ENCODE peak calls at places on chromosomes 1 and 21, in nine cellular contexts. One of them, this sample, is unnamed.

GRCh38 chr21:29418813-29419212 is 120.1 kb downstream of the BACH1 start:
- DNase-seq in OCI-LY7: peak
- DNase-seq in sigmoid colon: no peak
- DNase-seq in fibroblast of lung: no peak
- DNase-seq in foreskin fibroblast: no peak
- DNase-seq in bronchial epithelial cell: no peak
- DNase-seq in left ventricle myocardium inferior: no peak
- DNase-seq in adrenal gland: no peak
- DNase-seq in transverse colon: no peak
- DNase-seq in this sample: no peak

GRCh38 chr1:153341431-153341934 is 7.2 kb downstream of the PGLYRP4 start:
- DNase-seq in fibroblast of lung: no peak
- DNase-seq in OCI-LY7: no peak
- DNase-seq in transverse colon: no peak
- DNase-seq in bronchial epithelial cell: no peak
- DNase-seq in left ventricle myocardium inferior: no peak
- DNase-seq in sigmoid colon: no peak
- DNase-seq in adrenal gland: no peak
- DNase-seq in foreskin fibroblast: no peak
- DNase-seq in this sample: no peak

GRCh38 chr1:173438655-173439054 is 38.5 kb upstream of the PRDX6 start:
- DNase-seq in OCI-LY7: no peak
- DNase-seq in transverse colon: no peak
- DNase-seq in sigmoid colon: no peak
- DNase-seq in adrenal gland: no peak
- DNase-seq in foreskin fibroblast: no peak
- DNase-seq in left ventricle myocardium inferior: no peak
- DNase-seq in bronchial epithelial cell: no peak
- DNase-seq in fibroblast of lung: no peak
- DNase-seq in this sample: no peak

GRCh38 chr1:7558921-7559869 is 211.9 kb upstream of the VAMP3 start:
- DNase-seq in foreskin fibroblast: no peak
- DNase-seq in OCI-LY7: no peak
- DNase-seq in sigmoid colon: no peak
- DNase-seq in adrenal gland: no peak
- DNase-seq in left ventricle myocardium inferior: no peak
- DNase-seq in transverse colon: no peak
- DNase-seq in fibroblast of lung: no peak
- DNase-seq in bronchial epithelial cell: no peak
- DNase-seq in this sample: no peak

GRCh38 chr1:25661043-25661807 is 44.6 kb downstream of the MAN1C1 start:
- DNase-seq in left ventricle myocardium inferior: no peak
- DNase-seq in sigmoid colon: no peak
- DNase-seq in foreskin fibroblast: peak
- DNase-seq in bronchial epithelial cell: peak
- DNase-seq in adrenal gland: no peak
- DNase-seq in OCI-LY7: no peak
- DNase-seq in transverse colon: no peak
- DNase-seq in fibroblast of lung: no peak
- DNase-seq in this sample: no peak

GRCh38 chr21:29299906-29300546 is 1.3 kb downstream of the BACH1 start:
- DNase-seq in OCI-LY7: peak
- DNase-seq in adrenal gland: peak
- DNase-seq in sigmoid colon: peak
- DNase-seq in fibroblast of lung: peak
- DNase-seq in left ventricle myocardium inferior: peak
- DNase-seq in bronchial epithelial cell: peak
- DNase-seq in foreskin fibroblast: peak
- DNase-seq in transverse colon: peak
- DNase-seq in this sample: peak

GRCh38 chr1:59498640-59499039 is 201.7 kb downstream of the FGGY start:
- DNase-seq in transverse colon: no peak
- DNase-seq in OCI-LY7: no peak
- DNase-seq in foreskin fibroblast: peak
- DNase-seq in adrenal gland: peak
- DNase-seq in sigmoid colon: no peak
- DNase-seq in left ventricle myocardium inferior: no peak
- DNase-seq in bronchial epithelial cell: no peak
- DNase-seq in fibroblast of lung: peak
- DNase-seq in this sample: no peak

GRCh38 chr1:232293361-232293760 is 336.6 kb downstream of the SIPA1L2 start:
- DNase-seq in adrenal gland: no peak
- DNase-seq in OCI-LY7: no peak
- DNase-seq in transverse colon: no peak
- DNase-seq in sigmoid colon: no peak
- DNase-seq in fibroblast of lung: no peak
- DNase-seq in left ventricle myocardium inferior: no peak
- DNase-seq in foreskin fibroblast: no peak
- DNase-seq in bronchial epithelial cell: peak
- DNase-seq in this sample: no peak

GRCh38 chr1:186841599-186841998 is 12.8 kb downstream of the PLA2G4A start:
- DNase-seq in adrenal gland: no peak
- DNase-seq in foreskin fibroblast: peak
- DNase-seq in bronchial epithelial cell: peak
- DNase-seq in transverse colon: no peak
- DNase-seq in sigmoid colon: no peak
- DNase-seq in fibroblast of lung: peak
- DNase-seq in OCI-LY7: no peak
- DNase-seq in left ventricle myocardium inferior: no peak
- DNase-seq in this sample: no peak

GRCh38 chr1:185733818-185734709 is at the start of gene HMCN1:
- DNase-seq in bronchial epithelial cell: peak
- DNase-seq in left ventricle myocardium inferior: peak
- DNase-seq in transverse colon: peak
- DNase-seq in foreskin fibroblast: peak
- DNase-seq in fibroblast of lung: peak
- DNase-seq in sigmoid colon: peak
- DNase-seq in OCI-LY7: no peak
- DNase-seq in adrenal gland: peak
- DNase-seq in this sample: no peak

GRCh38 chr1:230750576-230750975 is 3.4 kb downstream of the CAPN9 start:
- DNase-seq in fibroblast of lung: no peak
- DNase-seq in bronchial epithelial cell: peak
- DNase-seq in foreskin fibroblast: no peak
- DNase-seq in OCI-LY7: no peak
- DNase-seq in transverse colon: peak
- DNase-seq in left ventricle myocardium inferior: no peak
- DNase-seq in sigmoid colon: no peak
- DNase-seq in adrenal gland: no peak
- DNase-seq in this sample: no peak

GRCh38 chr1:77316966-77317365 is 35.1 kb downstream of the AK5 start:
- DNase-seq in left ventricle myocardium inferior: no peak
- DNase-seq in fibroblast of lung: peak
- DNase-seq in OCI-LY7: no peak
- DNase-seq in foreskin fibroblast: peak
- DNase-seq in sigmoid colon: no peak
- DNase-seq in transverse colon: no peak
- DNase-seq in bronchial epithelial cell: no peak
- DNase-seq in adrenal gland: no peak
- DNase-seq in this sample: no peak

GRCh38 chr21:18661842-18662241 is 258.3 kb upstream of the TMPRSS15 start:
- DNase-seq in foreskin fibroblast: no peak
- DNase-seq in OCI-LY7: no peak
- DNase-seq in fibroblast of lung: no peak
- DNase-seq in sigmoid colon: no peak
- DNase-seq in transverse colon: no peak
- DNase-seq in adrenal gland: no peak
- DNase-seq in bronchial epithelial cell: no peak
- DNase-seq in left ventricle myocardium inferior: no peak
- DNase-seq in this sample: no peak

GRCh38 chr1:22318279-22318983 is 133.2 kb upstream of the ZBTB40 start:
- DNase-seq in transverse colon: no peak
- DNase-seq in fibroblast of lung: no peak
- DNase-seq in bronchial epithelial cell: no peak
- DNase-seq in left ventricle myocardium inferior: no peak
- DNase-seq in OCI-LY7: no peak
- DNase-seq in foreskin fibroblast: no peak
- DNase-seq in sigmoid colon: no peak
- DNase-seq in adrenal gland: peak
- DNase-seq in this sample: no peak

GRCh38 chr1:112971006-112971405 is 15.0 kb upstream of the SLC16A1 start:
- DNase-seq in sigmoid colon: no peak
- DNase-seq in foreskin fibroblast: peak
- DNase-seq in OCI-LY7: no peak
- DNase-seq in fibroblast of lung: peak
- DNase-seq in adrenal gland: no peak
- DNase-seq in transverse colon: no peak
- DNase-seq in bronchial epithelial cell: no peak
- DNase-seq in left ventricle myocardium inferior: no peak
- DNase-seq in this sample: no peak

GRCh38 chr1:226738995-226739695 is at the start of gene ITPKB:
- DNase-seq in bronchial epithelial cell: peak
- DNase-seq in foreskin fibroblast: peak
- DNase-seq in sigmoid colon: peak
- DNase-seq in transverse colon: peak
- DNase-seq in adrenal gland: peak
- DNase-seq in OCI-LY7: peak
- DNase-seq in left ventricle myocardium inferior: peak
- DNase-seq in fibroblast of lung: peak
- DNase-seq in this sample: peak

GRCh38 chr1:226736908-226737818 is 1.9 kb downstream of the ITPKB start:
- DNase-seq in adrenal gland: peak
- DNase-seq in transverse colon: peak
- DNase-seq in fibroblast of lung: peak
- DNase-seq in left ventricle myocardium inferior: peak
- DNase-seq in sigmoid colon: peak
- DNase-seq in OCI-LY7: peak
- DNase-seq in bronchial epithelial cell: peak
- DNase-seq in foreskin fibroblast: peak
- DNase-seq in this sample: no peak

GRCh38 chr1:226739696-226740065 is 599 bp upstream of the ITPKB start:
- DNase-seq in fibroblast of lung: no peak
- DNase-seq in foreskin fibroblast: no peak
- DNase-seq in OCI-LY7: peak
- DNase-seq in left ventricle myocardium inferior: no peak
- DNase-seq in sigmoid colon: no peak
- DNase-seq in adrenal gland: no peak
- DNase-seq in transverse colon: no peak
- DNase-seq in bronchial epithelial cell: no peak
- DNase-seq in this sample: no peak

GRCh38 chr1:226737819-226738420 is 1.2 kb downstream of the ITPKB start:
- DNase-seq in fibroblast of lung: peak
- DNase-seq in adrenal gland: peak
- DNase-seq in sigmoid colon: peak
- DNase-seq in left ventricle myocardium inferior: peak
- DNase-seq in foreskin fibroblast: peak
- DNase-seq in OCI-LY7: peak
- DNase-seq in transverse colon: peak
- DNase-seq in bronchial epithelial cell: peak
- DNase-seq in this sample: no peak

GRCh38 chr1:226738421-226738994 is 574 bp downstream of the ITPKB start:
- DNase-seq in transverse colon: peak
- DNase-seq in bronchial epithelial cell: peak
- DNase-seq in fibroblast of lung: peak
- DNase-seq in left ventricle myocardium inferior: peak
- DNase-seq in sigmoid colon: no peak
- DNase-seq in adrenal gland: peak
- DNase-seq in foreskin fibroblast: peak
- DNase-seq in OCI-LY7: peak
- DNase-seq in this sample: no peak
- TF ChIP-seq CTCF in transverse colon: no peak
- TF ChIP-seq CTCF in bronchial epithelial cell: peak
- TF ChIP-seq CTCF in fibroblast of lung: no peak
- TF ChIP-seq CTCF in left ventricle myocardium inferior: no peak
- TF ChIP-seq CTCF in sigmoid colon: no peak
- TF ChIP-seq CTCF in adrenal gland: no peak
- TF ChIP-seq CTCF in foreskin fibroblast: peak
- TF ChIP-seq CTCF in OCI-LY7: peak
- TF ChIP-seq CTCF in this sample: peak

DNA sequence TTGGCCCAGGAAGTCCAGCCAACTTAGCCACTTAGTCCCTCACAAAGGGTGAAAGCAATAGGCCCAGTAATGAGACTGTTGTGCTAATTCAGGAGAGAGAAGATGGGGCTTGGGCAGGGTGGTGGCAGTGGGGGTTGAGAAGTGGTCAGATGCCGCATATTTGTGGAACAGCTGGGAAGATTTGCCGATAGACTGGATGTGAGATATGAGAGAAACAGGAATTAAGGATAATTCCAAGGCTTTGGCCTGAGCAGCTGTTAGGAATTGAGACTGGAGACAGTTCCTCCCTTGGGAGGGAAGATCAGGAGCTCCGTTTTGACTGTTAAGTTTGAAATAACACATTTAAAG is 323.6 kb upstream of the FAM78B start:
- DNase-seq in adrenal gland: no peak
- DNase-seq in bronchial epithelial cell: no peak
- DNase-seq in sigmoid colon: no peak
- DNase-seq in left ventricle myocardium inferior: no peak
- DNase-seq in fibroblast of lung: no peak
- DNase-seq in transverse colon: no peak
- DNase-seq in OCI-LY7: no peak
- DNase-seq in foreskin fibroblast: no peak
- DNase-seq in this sample: no peak
- H3K4me3 ChIP-seq in adrenal gland: no peak
- H3K4me3 ChIP-seq in bronchial epithelial cell: no peak
- H3K4me3 ChIP-seq in sigmoid colon: no peak
- H3K4me3 ChIP-seq in left ventricle myocardium inferior: peak
- H3K4me3 ChIP-seq in fibroblast of lung: no peak
- H3K4me3 ChIP-seq in transverse colon: peak
- H3K4me3 ChIP-seq in OCI-LY7: peak
- H3K4me3 ChIP-seq in foreskin fibroblast: no peak
- H3K4me3 ChIP-seq in this sample: no peak

DNA sequence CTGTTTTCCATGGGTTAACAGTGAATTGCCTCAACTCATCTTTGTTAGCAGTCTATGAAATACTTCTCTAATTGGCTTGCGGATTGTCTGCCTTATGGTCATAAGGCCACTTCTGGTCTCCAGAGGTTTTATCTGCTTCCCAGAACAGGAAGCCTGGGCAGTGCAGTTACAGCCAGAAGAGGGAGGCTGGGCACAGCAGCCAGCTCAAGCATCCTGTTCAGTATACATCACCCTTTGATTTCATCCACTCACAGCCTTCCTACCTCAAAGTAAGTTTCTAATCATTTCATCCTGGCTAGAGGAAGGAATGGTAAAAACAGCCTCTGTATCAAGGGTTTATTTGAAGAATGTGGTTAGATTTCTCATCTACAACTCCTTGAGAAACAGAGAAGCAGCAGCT is 311.5 kb upstream of the DEPDC1 start:
- DNase-seq in OCI-LY7: no peak
- DNase-seq in bronchial epithelial cell: no peak
- DNase-seq in adrenal gland: no peak
- DNase-seq in fibroblast of lung: peak
- DNase-seq in left ventricle myocardium inferior: no peak
- DNase-seq in foreskin fibroblast: peak
- DNase-seq in transverse colon: no peak
- DNase-seq in sigmoid colon: no peak
- DNase-seq in this sample: no peak
- TF ChIP-seq CTCF in OCI-LY7: no peak
- TF ChIP-seq CTCF in bronchial epithelial cell: no peak
- TF ChIP-seq CTCF in adrenal gland: no peak
- TF ChIP-seq CTCF in fibroblast of lung: no peak
- TF ChIP-seq CTCF in left ventricle myocardium inferior: no peak
- TF ChIP-seq CTCF in foreskin fibroblast: no peak
- TF ChIP-seq CTCF in transverse colon: no peak
- TF ChIP-seq CTCF in sigmoid colon: no peak
- TF ChIP-seq CTCF in this sample: no peak

DNA sequence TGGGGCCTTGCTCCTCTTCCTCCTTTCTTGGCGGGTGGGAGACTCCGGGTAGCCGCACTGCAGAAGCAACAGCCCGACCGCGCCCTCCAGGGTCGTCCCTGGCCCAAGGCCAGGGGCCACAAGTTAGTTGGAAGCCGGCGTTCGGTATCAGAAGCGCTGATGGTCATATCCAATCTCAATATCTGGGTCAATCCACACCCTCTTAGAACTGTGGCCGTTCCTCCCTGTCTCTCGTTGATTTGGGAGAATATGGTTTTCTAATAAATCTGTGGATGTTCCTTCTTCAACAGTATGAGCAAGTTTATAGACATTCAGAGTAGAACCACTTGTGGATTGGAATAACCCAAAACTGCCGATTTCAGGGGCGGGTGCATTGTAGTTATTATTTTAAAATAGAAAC is 2.5 kb downstream of the OLIG2 start:
- DNase-seq in foreskin fibroblast: no peak
- DNase-seq in bronchial epithelial cell: no peak
- DNase-seq in OCI-LY7: no peak
- DNase-seq in left ventricle myocardium inferior: no peak
- DNase-seq in adrenal gland: no peak
- DNase-seq in transverse colon: no peak
- DNase-seq in sigmoid colon: peak
- DNase-seq in fibroblast of lung: no peak
- DNase-seq in this sample: no peak
- H3K4me3 ChIP-seq in foreskin fibroblast: no peak
- H3K4me3 ChIP-seq in bronchial epithelial cell: no peak
- H3K4me3 ChIP-seq in OCI-LY7: no peak
- H3K4me3 ChIP-seq in left ventricle myocardium inferior: peak
- H3K4me3 ChIP-seq in adrenal gland: no peak
- H3K4me3 ChIP-seq in transverse colon: no peak
- H3K4me3 ChIP-seq in sigmoid colon: no peak
- H3K4me3 ChIP-seq in fibroblast of lung: no peak
- H3K4me3 ChIP-seq in this sample: no peak